ENCODE peak calls at places on chromosome 16, in eight cellular contexts. One of them, this sample, is unnamed.

GRCh38 chr16:50268352-50268751 is 2.0 kb downstream of the ADCY7 start:
- DNase-seq in lower lobe of right lung: no peak
- DNase-seq in lower leg skin: no peak
- DNase-seq in endothelial cell of umbilical vein: no peak
- DNase-seq in fibroblast of mammary gland: no peak
- DNase-seq in A549: no peak
- DNase-seq in cardiac fibroblast: no peak
- DNase-seq in astrocyte of the spinal cord: no peak
- DNase-seq in this sample: no peak

GRCh38 chr16:49544828-49545227 is 171.2 kb downstream of the C16orf78 start:
- DNase-seq in astrocyte of the spinal cord: no peak
- DNase-seq in fibroblast of mammary gland: no peak
- DNase-seq in cardiac fibroblast: no peak
- DNase-seq in A549: no peak
- DNase-seq in lower lobe of right lung: no peak
- DNase-seq in endothelial cell of umbilical vein: no peak
- DNase-seq in lower leg skin: no peak
- DNase-seq in this sample: no peak

GRCh38 chr16:1788708-1789100 is 4.8 kb downstream of the IGFALS start:
- DNase-seq in lower lobe of right lung: peak; percentile 43
- DNase-seq in astrocyte of the spinal cord: no peak
- DNase-seq in cardiac fibroblast: no peak
- DNase-seq in A549: no peak
- DNase-seq in lower leg skin: no peak
- DNase-seq in endothelial cell of umbilical vein: no peak
- DNase-seq in fibroblast of mammary gland: no peak
- DNase-seq in this sample: no peak

GRCh38 chr16:15672514-15673167 is 22.6 kb downstream of the NDE1 start:
- DNase-seq in endothelial cell of umbilical vein: peak; percentile 99
- DNase-seq in lower lobe of right lung: peak; percentile 92
- DNase-seq in A549: peak; percentile 90
- DNase-seq in astrocyte of the spinal cord: peak; percentile 98
- DNase-seq in lower leg skin: peak; percentile 98
- DNase-seq in fibroblast of mammary gland: peak; percentile 99
- DNase-seq in cardiac fibroblast: peak; percentile 99
- DNase-seq in this sample: peak; percentile 98

GRCh38 chr16:28863929-28864886 is 565 bp downstream of the SH2B1 start:
- DNase-seq in endothelial cell of umbilical vein: peak; percentile 52
- DNase-seq in A549: no peak
- DNase-seq in astrocyte of the spinal cord: peak; percentile 48
- DNase-seq in lower leg skin: no peak
- DNase-seq in cardiac fibroblast: peak; percentile 46
- DNase-seq in fibroblast of mammary gland: peak; percentile 79
- DNase-seq in lower lobe of right lung: no peak
- DNase-seq in this sample: peak; percentile 50

GRCh38 chr16:58556678-58557077 is 41.4 kb downstream of the SETD6 start:
- DNase-seq in cardiac fibroblast: no peak
- DNase-seq in astrocyte of the spinal cord: peak; percentile 16
- DNase-seq in A549: no peak
- DNase-seq in lower leg skin: no peak
- DNase-seq in endothelial cell of umbilical vein: no peak
- DNase-seq in lower lobe of right lung: no peak
- DNase-seq in fibroblast of mammary gland: no peak
- DNase-seq in this sample: no peak

GRCh38 chr16:719815-720506 is 985 bp upstream of the ANTKMT start:
- DNase-seq in lower lobe of right lung: no peak
- DNase-seq in A549: peak; percentile 74
- DNase-seq in lower leg skin: no peak
- DNase-seq in astrocyte of the spinal cord: no peak
- DNase-seq in cardiac fibroblast: no peak
- DNase-seq in endothelial cell of umbilical vein: no peak
- DNase-seq in fibroblast of mammary gland: no peak
- DNase-seq in this sample: no peak

GRCh38 chr16:1158456-1159324 is 5.8 kb downstream of the CACNA1H start:
- DNase-seq in fibroblast of mammary gland: peak; percentile 8
- DNase-seq in endothelial cell of umbilical vein: no peak
- DNase-seq in A549: no peak
- DNase-seq in cardiac fibroblast: peak; percentile 55
- DNase-seq in lower leg skin: no peak
- DNase-seq in astrocyte of the spinal cord: no peak
- DNase-seq in lower lobe of right lung: no peak
- DNase-seq in this sample: peak; percentile 17

GRCh38 chr16:22171953-22172352 is 9.6 kb downstream of the SDR42E2 start:
- DNase-seq in A549: no peak
- DNase-seq in fibroblast of mammary gland: no peak
- DNase-seq in lower leg skin: no peak
- DNase-seq in cardiac fibroblast: no peak
- DNase-seq in endothelial cell of umbilical vein: no peak
- DNase-seq in astrocyte of the spinal cord: no peak
- DNase-seq in lower lobe of right lung: no peak
- DNase-seq in this sample: no peak

GRCh38 chr16:88945473-88945872 is 31.5 kb downstream of the CBFA2T3 start:
- DNase-seq in lower lobe of right lung: no peak
- DNase-seq in cardiac fibroblast: no peak
- DNase-seq in lower leg skin: no peak
- DNase-seq in A549: no peak
- DNase-seq in fibroblast of mammary gland: no peak
- DNase-seq in astrocyte of the spinal cord: no peak
- DNase-seq in endothelial cell of umbilical vein: no peak
- DNase-seq in this sample: no peak

GRCh38 chr16:31458073-31458834 is 1.0 kb upstream of the ARMC5 start:
- DNase-seq in cardiac fibroblast: peak; percentile 58
- DNase-seq in lower leg skin: peak; percentile 92
- DNase-seq in lower lobe of right lung: peak; percentile 72
- DNase-seq in endothelial cell of umbilical vein: peak; percentile 57
- DNase-seq in astrocyte of the spinal cord: peak; percentile 51
- DNase-seq in A549: peak; percentile 60
- DNase-seq in fibroblast of mammary gland: peak; percentile 49
- DNase-seq in this sample: peak; percentile 46

GRCh38 chr16:84659656-84660300 is 11.5 kb downstream of the KLHL36 start:
- DNase-seq in astrocyte of the spinal cord: no peak
- DNase-seq in lower leg skin: no peak
- DNase-seq in A549: no peak
- DNase-seq in fibroblast of mammary gland: no peak
- DNase-seq in endothelial cell of umbilical vein: no peak
- DNase-seq in cardiac fibroblast: no peak
- DNase-seq in lower lobe of right lung: no peak
- DNase-seq in this sample: no peak

GRCh38 chr16:77780378-77780837 is 8.0 kb upstream of the VAT1L start:
- DNase-seq in fibroblast of mammary gland: peak; percentile 92
- DNase-seq in cardiac fibroblast: peak; percentile 81
- DNase-seq in A549: peak; percentile 59
- DNase-seq in astrocyte of the spinal cord: peak; percentile 92
- DNase-seq in lower lobe of right lung: no peak
- DNase-seq in lower leg skin: no peak
- DNase-seq in endothelial cell of umbilical vein: peak; percentile 57
- DNase-seq in this sample: peak; percentile 74

GRCh38 chr16:31120129-31120528 is 2.7 kb downstream of the KAT8 start:
- DNase-seq in lower leg skin: no peak
- DNase-seq in astrocyte of the spinal cord: no peak
- DNase-seq in A549: no peak
- DNase-seq in endothelial cell of umbilical vein: no peak
- DNase-seq in lower lobe of right lung: no peak
- DNase-seq in cardiac fibroblast: no peak
- DNase-seq in fibroblast of mammary gland: no peak
- DNase-seq in this sample: no peak

GRCh38 chr16:67674851-67675578 is 8.4 kb downstream of the C16orf86 start:
- DNase-seq in A549: no peak
- DNase-seq in fibroblast of mammary gland: no peak
- DNase-seq in astrocyte of the spinal cord: no peak
- DNase-seq in cardiac fibroblast: no peak
- DNase-seq in endothelial cell of umbilical vein: no peak
- DNase-seq in lower leg skin: no peak
- DNase-seq in lower lobe of right lung: no peak
- DNase-seq in this sample: no peak

DNA sequence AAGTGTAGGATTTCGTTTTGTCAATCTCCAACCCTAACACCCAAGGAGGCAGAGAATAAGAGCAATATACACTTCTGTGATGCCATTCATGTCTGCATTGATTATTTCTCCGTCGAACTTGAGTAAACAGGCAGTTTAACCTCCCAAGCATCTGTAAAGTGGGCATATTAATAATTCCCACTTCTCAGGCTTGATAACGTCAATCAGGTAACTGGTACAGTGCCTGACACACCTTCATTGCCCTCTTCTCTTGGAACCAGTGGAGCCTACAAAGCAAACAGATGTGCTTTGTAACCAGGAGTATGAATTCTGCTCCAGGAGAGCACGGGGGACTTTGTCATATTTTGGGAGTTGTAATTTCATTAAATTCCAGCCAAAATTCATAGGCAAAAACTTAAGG is 32.5 kb upstream of the PLCG2 start:
- DNase-seq in lower leg skin: no peak
- DNase-seq in A549: no peak
- DNase-seq in endothelial cell of umbilical vein: peak; percentile 13
- DNase-seq in lower lobe of right lung: no peak
- DNase-seq in astrocyte of the spinal cord: no peak
- DNase-seq in fibroblast of mammary gland: no peak
- DNase-seq in cardiac fibroblast: no peak
- DNase-seq in this sample: no peak
- H3K4me3 ChIP-seq in lower leg skin: no peak overlapping the region
- H3K4me3 ChIP-seq in A549: peak overlapping the region; percentile 34
- H3K4me3 ChIP-seq in endothelial cell of umbilical vein: no peak overlapping the region
- H3K4me3 ChIP-seq in lower lobe of right lung: peak overlapping the region; percentile 54
- H3K4me3 ChIP-seq in astrocyte of the spinal cord: peak overlapping the region; percentile 33
- H3K4me3 ChIP-seq in fibroblast of mammary gland: peak overlapping the region; percentile 38
- H3K4me3 ChIP-seq in cardiac fibroblast: peak overlapping the region; percentile 36
- H3K4me3 ChIP-seq in this sample: peak overlapping the region; percentile 46

GRCh38 chr16:70737377-70738082 is 51.7 kb upstream of the MTSS2 start:
- DNase-seq in A549: no peak
- DNase-seq in lower leg skin: peak; percentile 94
- DNase-seq in lower lobe of right lung: peak; percentile 73
- DNase-seq in cardiac fibroblast: peak; percentile 59
- DNase-seq in fibroblast of mammary gland: peak; percentile 99
- DNase-seq in astrocyte of the spinal cord: peak; percentile 94
- DNase-seq in endothelial cell of umbilical vein: no peak
- DNase-seq in this sample: peak; percentile 73
- TF ChIP-seq CTCF in A549: no peak
- TF ChIP-seq CTCF in lower leg skin: no peak
- TF ChIP-seq CTCF in lower lobe of right lung: no peak
- TF ChIP-seq CTCF in cardiac fibroblast: no peak
- TF ChIP-seq CTCF in fibroblast of mammary gland: no peak
- TF ChIP-seq CTCF in astrocyte of the spinal cord: no peak
- TF ChIP-seq CTCF in endothelial cell of umbilical vein: no peak
- TF ChIP-seq CTCF in this sample: no peak

GRCh38 chr16:4613636-4614570 is 785 bp downstream of the UBALD1 start:
- DNase-seq in lower leg skin: no peak
- DNase-seq in cardiac fibroblast: peak; percentile 37
- DNase-seq in lower lobe of right lung: peak; percentile 71
- DNase-seq in astrocyte of the spinal cord: peak; percentile 20
- DNase-seq in fibroblast of mammary gland: peak; percentile 35
- DNase-seq in endothelial cell of umbilical vein: peak; percentile 44
- DNase-seq in A549: peak; percentile 36
- DNase-seq in this sample: peak; percentile 42

GRCh38 chr16:4616047-4616811 is 1.5 kb upstream of the UBALD1 start:
- DNase-seq in astrocyte of the spinal cord: peak; percentile 100
- DNase-seq in endothelial cell of umbilical vein: peak; percentile 99
- DNase-seq in lower leg skin: peak; percentile 100
- DNase-seq in cardiac fibroblast: peak; percentile 100
- DNase-seq in A549: peak; percentile 100
- DNase-seq in lower lobe of right lung: peak; percentile 99
- DNase-seq in fibroblast of mammary gland: peak; percentile 100
- DNase-seq in this sample: peak; percentile 100

GRCh38 chr16:4617880-4618279 is 3.2 kb upstream of the UBALD1 start:
- DNase-seq in endothelial cell of umbilical vein: no peak
- DNase-seq in A549: no peak
- DNase-seq in cardiac fibroblast: no peak
- DNase-seq in fibroblast of mammary gland: no peak
- DNase-seq in astrocyte of the spinal cord: no peak
- DNase-seq in lower lobe of right lung: no peak
- DNase-seq in lower leg skin: no peak
- DNase-seq in this sample: no peak

GRCh38 chr16:4614571-4615388 is at the start of gene UBALD1:
- DNase-seq in A549: peak; percentile 93
- DNase-seq in lower leg skin: peak; percentile 96
- DNase-seq in lower lobe of right lung: peak; percentile 92
- DNase-seq in astrocyte of the spinal cord: peak; percentile 89
- DNase-seq in endothelial cell of umbilical vein: peak; percentile 83
- DNase-seq in fibroblast of mammary gland: peak; percentile 83
- DNase-seq in cardiac fibroblast: peak; percentile 90
- DNase-seq in this sample: peak; percentile 90

DNA sequence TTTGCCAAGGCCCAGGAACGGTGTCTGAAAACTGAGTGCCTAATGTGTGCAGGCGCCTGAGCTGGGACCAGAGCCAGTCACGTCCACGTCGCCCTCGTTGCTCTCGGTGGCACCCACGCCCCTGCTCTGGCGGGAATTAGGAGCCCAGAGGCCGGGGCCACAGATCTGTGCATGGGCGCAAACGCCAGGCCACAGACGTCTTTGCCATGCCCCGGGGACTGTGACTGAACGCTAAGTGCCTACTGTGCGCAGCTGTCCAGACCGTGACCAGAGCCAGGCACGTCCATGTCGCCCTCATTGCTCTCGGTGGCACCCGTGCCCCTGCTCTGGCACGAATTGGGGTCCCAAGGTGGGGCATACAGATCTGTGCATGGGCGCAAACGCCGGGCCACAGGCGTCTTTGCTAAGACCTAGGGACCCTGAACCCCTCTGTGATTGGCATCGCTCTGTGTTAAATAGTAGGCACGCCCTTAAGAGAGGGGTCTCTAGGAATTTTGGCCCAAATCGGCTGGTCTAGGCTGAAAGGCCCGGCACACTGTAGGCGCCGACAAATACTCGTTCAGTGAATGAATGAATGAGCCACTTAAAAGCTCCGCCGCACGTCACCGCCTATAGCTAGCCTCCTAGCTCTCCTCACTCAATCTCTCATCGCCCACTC is 830 bp upstream of the UBALD1 start:
- DNase-seq in lower lobe of right lung: peak; percentile 62
- DNase-seq in astrocyte of the spinal cord: no peak
- DNase-seq in endothelial cell of umbilical vein: no peak
- DNase-seq in lower leg skin: no peak
- DNase-seq in cardiac fibroblast: no peak
- DNase-seq in fibroblast of mammary gland: no peak
- DNase-seq in A549: no peak
- DNase-seq in this sample: no peak
- H3K4me3 ChIP-seq in lower lobe of right lung: peak overlapping the region; percentile 82
- H3K4me3 ChIP-seq in astrocyte of the spinal cord: peak overlapping the region; percentile 13
- H3K4me3 ChIP-seq in endothelial cell of umbilical vein: no peak overlapping the region
- H3K4me3 ChIP-seq in lower leg skin: no peak overlapping the region
- H3K4me3 ChIP-seq in cardiac fibroblast: peak overlapping the region; percentile 19
- H3K4me3 ChIP-seq in fibroblast of mammary gland: peak overlapping the region; percentile 38
- H3K4me3 ChIP-seq in A549: peak overlapping the region; percentile 89
- H3K4me3 ChIP-seq in this sample: peak overlapping the region; percentile 73

DNA sequence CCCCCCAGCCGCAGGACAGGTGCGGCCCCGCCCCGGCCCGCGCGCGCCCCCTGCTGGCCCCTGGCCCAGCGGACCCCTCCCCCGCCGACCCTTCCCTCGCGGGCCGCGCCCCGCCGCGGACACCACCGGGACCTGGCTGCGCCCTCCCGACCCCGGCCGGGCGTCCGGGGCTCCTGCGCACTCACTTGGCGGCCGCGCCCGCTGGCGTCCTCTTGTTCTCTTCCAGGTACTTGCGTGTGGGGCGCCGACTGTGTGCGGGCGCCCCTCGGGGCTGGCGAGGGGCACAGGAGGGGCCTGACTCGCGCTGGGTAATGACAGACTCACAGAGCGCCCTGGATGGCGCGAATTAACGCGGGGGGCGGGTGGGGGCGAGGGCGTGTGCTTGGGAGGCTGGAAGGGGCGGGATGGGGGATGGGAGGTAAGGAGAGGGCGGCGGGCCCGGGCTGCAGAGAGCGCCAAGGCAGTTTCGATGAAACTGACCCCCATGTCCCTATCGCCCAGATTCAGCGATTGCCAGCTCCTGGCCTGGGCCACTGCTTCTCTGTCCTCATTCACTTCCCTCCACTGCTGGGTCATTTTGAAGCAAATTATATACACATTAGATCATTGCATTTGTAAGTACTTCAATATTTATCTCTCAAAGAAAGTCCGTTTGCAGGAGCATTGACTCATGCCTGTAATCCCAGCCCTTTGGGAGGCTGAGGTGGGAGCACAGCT is 445 bp upstream of the DBNDD1 start:
- DNase-seq in endothelial cell of umbilical vein: peak; percentile 30
- DNase-seq in cardiac fibroblast: peak; percentile 67
- DNase-seq in A549: peak; percentile 47
- DNase-seq in lower lobe of right lung: peak; percentile 62
- DNase-seq in lower leg skin: no peak
- DNase-seq in fibroblast of mammary gland: peak; percentile 69
- DNase-seq in astrocyte of the spinal cord: peak; percentile 86
- DNase-seq in this sample: peak; percentile 26
- TF ChIP-seq CTCF in endothelial cell of umbilical vein: no peak
- TF ChIP-seq CTCF in cardiac fibroblast: no peak
- TF ChIP-seq CTCF in A549: peak; percentile 92
- TF ChIP-seq CTCF in lower lobe of right lung: no peak
- TF ChIP-seq CTCF in lower leg skin: no peak
- TF ChIP-seq CTCF in fibroblast of mammary gland: no peak
- TF ChIP-seq CTCF in astrocyte of the spinal cord: no peak
- TF ChIP-seq CTCF in this sample: no peak

This sample was measured in fibroblast of pulmonary artery.